ENCODE peak calls at places on chromosomes 7 and 10, in six cellular contexts. One of them, this sample, is unnamed.

GRCh38 chr10:95756061-95756751 is at the start of gene ENTPD1:
- DNase-seq in CD8-positive, alpha-beta memory T cell: no peak
- DNase-seq in ascending aorta: no peak
- DNase-seq in colonic mucosa: peak; percentile 25
- DNase-seq in left ventricle myocardium inferior: no peak
- DNase-seq in adrenal gland: no peak
- DNase-seq in this sample: no peak

GRCh38 chr7:15515201-15515777 is 46.5 kb downstream of the AGMO start:
- DNase-seq in CD8-positive, alpha-beta memory T cell: no peak
- DNase-seq in ascending aorta: no peak
- DNase-seq in colonic mucosa: no peak
- DNase-seq in left ventricle myocardium inferior: no peak
- DNase-seq in adrenal gland: no peak
- DNase-seq in this sample: no peak

GRCh38 chr7:123535517-123535916 is 1.1 kb upstream of the IQUB start:
- DNase-seq in CD8-positive, alpha-beta memory T cell: no peak
- DNase-seq in ascending aorta: no peak
- DNase-seq in colonic mucosa: no peak
- DNase-seq in left ventricle myocardium inferior: no peak
- DNase-seq in adrenal gland: peak; percentile 31
- DNase-seq in this sample: no peak

GRCh38 chr7:17991866-17992648 is 35.6 kb downstream of the PRPS1L1 start:
- DNase-seq in CD8-positive, alpha-beta memory T cell: no peak
- DNase-seq in ascending aorta: no peak
- DNase-seq in colonic mucosa: peak; percentile 53
- DNase-seq in left ventricle myocardium inferior: no peak
- DNase-seq in adrenal gland: no peak
- DNase-seq in this sample: no peak

GRCh38 chr7:132435016-132435990 is 141.0 kb downstream of the PLXNA4 start:
- DNase-seq in CD8-positive, alpha-beta memory T cell: no peak
- DNase-seq in ascending aorta: no peak
- DNase-seq in colonic mucosa: no peak
- DNase-seq in left ventricle myocardium inferior: no peak
- DNase-seq in adrenal gland: no peak
- DNase-seq in this sample: no peak

GRCh38 chr10:121096617-121097431 is 245.7 kb downstream of the WDR11 start:
- DNase-seq in CD8-positive, alpha-beta memory T cell: no peak
- DNase-seq in ascending aorta: no peak
- DNase-seq in colonic mucosa: no peak
- DNase-seq in left ventricle myocardium inferior: peak; percentile 78
- DNase-seq in adrenal gland: no peak
- DNase-seq in this sample: no peak

GRCh38 chr7:100003711-100004661 is 11.4 kb upstream of the ZKSCAN1 start:
- DNase-seq in CD8-positive, alpha-beta memory T cell: no peak
- DNase-seq in ascending aorta: no peak
- DNase-seq in colonic mucosa: peak; percentile 84
- DNase-seq in left ventricle myocardium inferior: no peak
- DNase-seq in adrenal gland: no peak
- DNase-seq in this sample: peak; percentile 24

GRCh38 chr7:76011437-76011836 is 17.0 kb upstream of the TMEM120A start:
- DNase-seq in CD8-positive, alpha-beta memory T cell: no peak
- DNase-seq in ascending aorta: peak; percentile 72
- DNase-seq in colonic mucosa: no peak
- DNase-seq in left ventricle myocardium inferior: peak; percentile 76
- DNase-seq in adrenal gland: no peak
- DNase-seq in this sample: no peak

GRCh38 chr7:93178213-93178612 is 30.0 kb upstream of the SAMD9L start:
- DNase-seq in CD8-positive, alpha-beta memory T cell: no peak
- DNase-seq in ascending aorta: no peak
- DNase-seq in colonic mucosa: no peak
- DNase-seq in left ventricle myocardium inferior: no peak
- DNase-seq in adrenal gland: no peak
- DNase-seq in this sample: no peak

GRCh38 chr7:149310113-149310836 is 48.3 kb downstream of the ZNF783 start:
- DNase-seq in CD8-positive, alpha-beta memory T cell: no peak
- DNase-seq in ascending aorta: peak; percentile 21
- DNase-seq in colonic mucosa: no peak
- DNase-seq in left ventricle myocardium inferior: no peak
- DNase-seq in adrenal gland: no peak
- DNase-seq in this sample: no peak

GRCh38 chr10:35421553-35422178 is 85.4 kb downstream of the CCNY start:
- DNase-seq in CD8-positive, alpha-beta memory T cell: no peak
- DNase-seq in ascending aorta: peak; percentile 77
- DNase-seq in colonic mucosa: no peak
- DNase-seq in left ventricle myocardium inferior: no peak
- DNase-seq in adrenal gland: peak; percentile 42
- DNase-seq in this sample: no peak
- H3K27ac ChIP-seq in CD8-positive, alpha-beta memory T cell: no peak overlapping the region
- H3K27ac ChIP-seq in ascending aorta: peak overlapping the region; percentile 63
- H3K27ac ChIP-seq in colonic mucosa: peak overlapping the region; percentile 35
- H3K27ac ChIP-seq in left ventricle myocardium inferior: peak overlapping the region; percentile 73
- H3K27ac ChIP-seq in adrenal gland: peak overlapping the region; percentile 59
- H3K27ac ChIP-seq in this sample: peak overlapping the region; percentile 60

GRCh38 chr7:1937252-1937605 is 267.2 kb downstream of the ELFN1 start:
- DNase-seq in CD8-positive, alpha-beta memory T cell: no peak
- DNase-seq in ascending aorta: no peak
- DNase-seq in colonic mucosa: no peak
- DNase-seq in left ventricle myocardium inferior: peak; percentile 7
- DNase-seq in adrenal gland: no peak
- DNase-seq in this sample: no peak
- H3K27ac ChIP-seq in CD8-positive, alpha-beta memory T cell: no peak overlapping the region
- H3K27ac ChIP-seq in ascending aorta: no peak overlapping the region
- H3K27ac ChIP-seq in colonic mucosa: no peak overlapping the region
- H3K27ac ChIP-seq in left ventricle myocardium inferior: no peak overlapping the region
- H3K27ac ChIP-seq in adrenal gland: no peak overlapping the region
- H3K27ac ChIP-seq in this sample: no peak overlapping the region

DNA sequence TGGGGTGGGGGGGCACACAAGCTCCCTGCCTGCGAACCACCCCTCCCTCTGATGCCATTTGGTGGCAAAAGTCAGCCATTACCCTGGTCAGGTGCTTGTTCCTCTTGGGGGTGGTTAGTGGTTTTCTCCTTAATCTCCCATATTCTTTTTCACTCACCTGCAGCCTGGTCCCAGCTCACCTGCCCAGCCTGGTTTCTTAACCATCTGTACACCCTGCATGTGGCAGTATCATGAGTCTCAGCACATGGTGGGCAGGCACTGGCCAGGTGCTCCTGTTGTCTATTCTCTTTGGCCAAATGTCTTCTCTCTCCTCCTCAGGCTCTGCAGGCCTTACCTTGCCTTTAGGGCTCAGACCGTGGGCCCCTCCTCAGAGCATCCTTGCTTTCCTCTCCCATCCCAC is 30.5 kb downstream of the OGDH start:
- DNase-seq in CD8-positive, alpha-beta memory T cell: no peak
- DNase-seq in ascending aorta: no peak
- DNase-seq in colonic mucosa: no peak
- DNase-seq in left ventricle myocardium inferior: no peak
- DNase-seq in adrenal gland: no peak
- DNase-seq in this sample: no peak
- H3K27ac ChIP-seq in CD8-positive, alpha-beta memory T cell: peak overlapping the region; percentile 90
- H3K27ac ChIP-seq in ascending aorta: peak overlapping the region; percentile 89
- H3K27ac ChIP-seq in colonic mucosa: peak overlapping the region; percentile 91
- H3K27ac ChIP-seq in left ventricle myocardium inferior: peak overlapping the region; percentile 86
- H3K27ac ChIP-seq in adrenal gland: no peak overlapping the region
- H3K27ac ChIP-seq in this sample: no peak overlapping the region

DNA sequence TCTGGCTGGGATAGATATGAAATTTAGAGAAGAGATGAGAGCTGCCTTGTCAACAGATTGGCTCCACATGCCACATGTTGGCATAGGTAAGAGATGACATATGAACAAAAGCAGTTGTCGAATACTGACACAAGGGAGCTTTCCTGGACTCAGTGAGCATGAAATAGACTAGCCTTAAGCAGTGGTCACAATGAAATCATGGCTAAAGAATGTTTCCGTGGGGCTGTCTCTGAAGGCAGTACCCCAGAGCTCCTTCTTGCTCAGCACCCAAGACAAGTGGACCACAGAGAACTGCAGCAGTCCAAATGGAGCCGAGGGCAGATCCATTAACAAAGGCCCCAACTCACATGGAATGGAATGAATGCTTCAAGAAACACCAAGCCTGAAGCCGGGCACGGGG is 445.4 kb downstream of the GFRA1 start:
- DNase-seq in CD8-positive, alpha-beta memory T cell: no peak
- DNase-seq in ascending aorta: no peak
- DNase-seq in colonic mucosa: no peak
- DNase-seq in left ventricle myocardium inferior: no peak
- DNase-seq in adrenal gland: no peak
- DNase-seq in this sample: no peak
- H3K27ac ChIP-seq in CD8-positive, alpha-beta memory T cell: no peak overlapping the region
- H3K27ac ChIP-seq in ascending aorta: no peak overlapping the region
- H3K27ac ChIP-seq in colonic mucosa: no peak overlapping the region
- H3K27ac ChIP-seq in left ventricle myocardium inferior: peak overlapping the region; percentile 33
- H3K27ac ChIP-seq in adrenal gland: no peak overlapping the region
- H3K27ac ChIP-seq in this sample: no peak overlapping the region

GRCh38 chr10:110372656-110373055 is 67.9 kb upstream of the SMNDC1 start:
- DNase-seq in CD8-positive, alpha-beta memory T cell: no peak
- DNase-seq in ascending aorta: no peak
- DNase-seq in colonic mucosa: no peak
- DNase-seq in left ventricle myocardium inferior: no peak
- DNase-seq in adrenal gland: no peak
- DNase-seq in this sample: no peak
- H3K27ac ChIP-seq in CD8-positive, alpha-beta memory T cell: no peak overlapping the region
- H3K27ac ChIP-seq in ascending aorta: no peak overlapping the region
- H3K27ac ChIP-seq in colonic mucosa: no peak overlapping the region
- H3K27ac ChIP-seq in left ventricle myocardium inferior: no peak overlapping the region
- H3K27ac ChIP-seq in adrenal gland: no peak overlapping the region
- H3K27ac ChIP-seq in this sample: no peak overlapping the region

GRCh38 chr7:3994764-3995163 is 687.3 kb upstream of the FOXK1 start:
- DNase-seq in CD8-positive, alpha-beta memory T cell: no peak
- DNase-seq in ascending aorta: no peak
- DNase-seq in colonic mucosa: no peak
- DNase-seq in left ventricle myocardium inferior: no peak
- DNase-seq in adrenal gland: no peak
- DNase-seq in this sample: no peak
- H3K27ac ChIP-seq in CD8-positive, alpha-beta memory T cell: no peak overlapping the region
- H3K27ac ChIP-seq in ascending aorta: no peak overlapping the region
- H3K27ac ChIP-seq in colonic mucosa: no peak overlapping the region
- H3K27ac ChIP-seq in left ventricle myocardium inferior: no peak overlapping the region
- H3K27ac ChIP-seq in adrenal gland: no peak overlapping the region
- H3K27ac ChIP-seq in this sample: no peak overlapping the region

GRCh38 chr7:25945181-25945580 is 206.8 kb upstream of the NFE2L3 start:
- DNase-seq in CD8-positive, alpha-beta memory T cell: no peak
- DNase-seq in ascending aorta: no peak
- DNase-seq in colonic mucosa: no peak
- DNase-seq in left ventricle myocardium inferior: no peak
- DNase-seq in adrenal gland: no peak
- DNase-seq in this sample: no peak
- H3K27ac ChIP-seq in CD8-positive, alpha-beta memory T cell: no peak overlapping the region
- H3K27ac ChIP-seq in ascending aorta: no peak overlapping the region
- H3K27ac ChIP-seq in colonic mucosa: peak overlapping the region; percentile 49
- H3K27ac ChIP-seq in left ventricle myocardium inferior: no peak overlapping the region
- H3K27ac ChIP-seq in adrenal gland: no peak overlapping the region
- H3K27ac ChIP-seq in this sample: no peak overlapping the region